ENCODE peak calls at places on chromosomes 16 and 17, in four cellular contexts. Z, P, I and M are unnamed samples.
A peak's percentile ranks its signal among the peaks of the same experiment; 100 is the strongest.

GRCh38 chr17:58324409-58325288 is 3.9 kb downstream of the TSPOAP1 start:
- DNase-seq in I (peak; percentile 87), Z (peak; percentile 67), P (no peak), M (no peak)

GRCh38 chr17:77719806-77720205 is 238.7 kb upstream of the TNRC6C start:
- DNase-seq in P (no peak), Z (no peak), I (no peak), M (no peak)

GRCh38 chr16:86946396-86946795 is 368.0 kb downstream of the FOXL1 start:
- DNase-seq in Z (peak; percentile 24), I (no peak), P (no peak), M (no peak)

GRCh38 chr16:85461814-85462404 is 151.2 kb upstream of the GSE1 start:
- DNase-seq in I (peak; percentile 80), P (no peak), Z (no peak), M (no peak)

GRCh38 chr17:77425791-77426641 is 285.2 kb downstream of the SEC14L1 start:
- DNase-seq in I (no peak), P (peak; percentile 82), Z (no peak), M (no peak)

GRCh38 chr16:29664133-29664912 is 1.3 kb downstream of the SPN start:
- DNase-seq in I (peak; percentile 91), P (no peak), Z (peak; percentile 70), M (no peak)

GRCh38 chr16:8656376-8656775 is 18.0 kb upstream of the ABAT start:
- DNase-seq in I (no peak), P (no peak), Z (no peak), M (no peak)

GRCh38 chr16:21302454-21302853 is 24.4 kb upstream of the CRYM start:
- DNase-seq in Z (no peak), I (no peak), P (peak; percentile 48), M (peak; percentile 65)

GRCh38 chr17:68305132-68305531 is 13.8 kb downstream of the ARSG start:
- DNase-seq in I (no peak), Z (no peak), P (no peak), M (no peak)

DNA sequence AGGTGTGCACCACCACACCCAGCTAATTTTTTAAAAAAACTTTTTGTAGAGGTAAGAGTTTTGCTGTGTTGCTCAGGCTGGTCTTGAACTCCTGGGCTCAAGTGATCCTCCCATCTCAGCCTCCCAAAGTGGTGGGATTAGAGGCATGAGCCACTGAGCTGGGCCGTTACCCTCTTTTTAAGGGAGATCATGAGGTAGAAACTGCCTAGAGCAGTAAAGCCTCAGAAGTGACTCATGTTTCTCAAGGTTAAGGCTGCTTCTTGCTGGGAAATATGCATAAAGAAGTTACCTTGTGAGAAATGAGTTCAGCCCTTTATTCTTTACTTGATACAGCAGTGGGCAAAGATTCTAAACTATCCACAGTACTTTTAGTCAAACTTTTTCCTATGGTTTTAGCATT is 38.2 kb downstream of the GRB2 start:
- DNase-seq in P (peak; percentile 78), I (no peak), Z (no peak), M (peak; percentile 76)
- H3K4me1 ChIP-seq in P (peaks cover 15% of the 10 kb centered on the region), I (peaks cover 90% of the 10 kb centered on the region), Z (peaks cover 2% of the 10 kb centered on the region), M (peaks cover 27% of the 10 kb centered on the region)

GRCh38 chr16:67326115-67326471 is 448 bp downstream of the KCTD19 start:
- DNase-seq in Z (no peak), I (no peak), P (no peak), M (no peak)

GRCh38 chr16:67329901-67330300 is 3.3 kb downstream of the LRRC36 start:
- DNase-seq in I (no peak), Z (no peak), P (peak; percentile 26), M (peak; percentile 38)

GRCh38 chr16:67327774-67328173 is 1.2 kb downstream of the LRRC36 start:
- DNase-seq in P (no peak), I (no peak), Z (no peak), M (no peak)

GRCh38 chr16:67326472-67327309 is at the start of the genes KCTD19 and LRRC36:
- DNase-seq in Z (peak; percentile 71), I (peak; percentile 91), P (no peak), M (no peak)
- H3K27ac ChIP-seq in Z (no peak within 1 kb of the TSS), I (no peak within 1 kb of the TSS), P (no peak within 1 kb of the TSS), M (no peak within 1 kb of the TSS)

GRCh38 chr16:50273888-50274770 is 7.8 kb downstream of the ADCY7 start:
- DNase-seq in I (peak; percentile 79), Z (peak; percentile 66), P (no peak), M (no peak)
- H3K4me1 ChIP-seq in I (peaks cover 91% of the 10 kb centered on the region), Z (no peaks in the 10 kb centered on the region), P (no peaks in the 10 kb centered on the region), M (no peaks in the 10 kb centered on the region)

DNA sequence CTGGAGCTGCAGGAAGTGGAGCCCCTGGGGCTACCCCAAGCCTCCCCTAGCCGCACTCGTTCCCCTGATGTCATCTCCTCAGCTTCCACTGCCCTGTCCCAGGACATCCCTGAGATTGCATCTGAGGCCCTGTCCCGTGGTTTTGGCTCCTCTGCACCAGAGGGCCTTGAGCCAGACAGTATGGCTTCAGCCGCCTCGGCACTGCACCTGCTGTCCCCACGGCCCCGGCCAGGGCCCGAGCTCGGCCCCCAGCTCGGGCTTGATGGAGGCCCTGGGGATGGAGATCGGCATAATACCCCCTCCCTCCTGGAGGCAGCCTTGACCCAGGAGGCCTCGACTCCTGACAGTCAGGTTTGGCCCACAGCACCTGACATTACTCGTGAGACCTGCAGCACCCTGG is 4.1 kb upstream of the NRN1L start:
- DNase-seq in P (no peak), I (no peak), Z (no peak), M (no peak)
- H3K27ac ChIP-seq in P (no peak overlapping the region), I (no peak overlapping the region), Z (no peak overlapping the region), M (no peak overlapping the region)

DNA sequence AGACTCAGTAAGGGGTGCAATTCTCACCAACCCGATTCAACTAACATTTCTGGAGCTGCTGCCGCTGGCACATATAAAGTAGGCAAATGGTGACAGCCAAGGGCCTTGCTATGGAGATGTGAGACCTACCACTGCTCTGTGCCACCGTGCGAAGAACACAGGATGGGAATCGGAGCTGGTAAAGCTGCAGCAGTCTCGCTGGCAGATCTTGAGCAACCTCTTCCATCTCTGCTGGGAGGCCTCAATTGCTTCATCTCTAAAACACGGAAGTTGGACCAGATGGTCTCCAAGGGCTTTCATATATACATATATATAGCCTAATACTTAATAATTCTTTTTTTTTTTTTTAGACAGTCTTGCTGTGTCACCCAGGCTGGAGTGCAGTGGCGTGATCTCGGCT is 128.9 kb upstream of the RCVRN start:
- DNase-seq in P (no peak), I (no peak), Z (peak; percentile 67), M (no peak)
- H3K4me1 ChIP-seq in P (no peaks in the 10 kb centered on the region), I (peaks cover 91% of the 10 kb centered on the region), Z (no peaks in the 10 kb centered on the region), M (no peaks in the 10 kb centered on the region)